ENCODE peak calls at places on chromosomes 2 and 18, in four cellular contexts. A, I, T and D are unnamed samples.

GRCh38 chr2:149561309-149561926 is 26.2 kb downstream of the MMADHC start:
- DNase-seq in A (no peak), I (peak; percentile 3), T (no peak), D (peak; percentile 17)

GRCh38 chr2:10495311-10495987 is 47.3 kb upstream of the ODC1 start:
- DNase-seq in A (no peak), I (no peak), T (no peak), D (no peak)

GRCh38 chr2:24917086-24917485 is 3.0 kb downstream of the ADCY3 start:
- DNase-seq in A (no peak), I (no peak), T (no peak), D (no peak)

GRCh38 chr2:202491514-202491913 is 115.4 kb downstream of the BMPR2 start:
- DNase-seq in A (no peak), I (no peak), T (no peak), D (no peak)

GRCh38 chr2:234608946-234609345 is 112.1 kb upstream of the ARL4C start:
- DNase-seq in A (no peak), I (no peak), T (no peak), D (no peak)

GRCh38 chr2:1170241-1170640 is 219.6 kb downstream of the SNTG2 start:
- DNase-seq in A (no peak), I (no peak), T (no peak), D (peak; percentile 29)

GRCh38 chr18:31102941-31103340 is 720 bp upstream of the DSC2 start:
- DNase-seq in A (no peak), I (no peak), T (no peak), D (no peak)

GRCh38 chr2:210454336-210454735 is 22.2 kb downstream of the LANCL1 start:
- DNase-seq in A (no peak), I (no peak), T (no peak), D (no peak)

GRCh38 chr2:10501980-10502802 is 54.1 kb upstream of the ODC1 start:
- DNase-seq in A (no peak), I (no peak), T (no peak), D (no peak)

GRCh38 chr18:63074987-63075404 is 244.6 kb downstream of the BCL2 start:
- DNase-seq in A (peak; percentile 40), I (peak; percentile 19), T (peak; percentile 82), D (peak; percentile 62)

GRCh38 chr2:33442528-33443069 is 33.9 kb upstream of the RASGRP3 start:
- DNase-seq in A (no peak), I (no peak), T (no peak), D (no peak)

GRCh38 chr2:109339519-109339991 is 210.6 kb downstream of the SH3RF3 start:
- DNase-seq in A (no peak), I (no peak), T (no peak), D (no peak)

GRCh38 chr2:149994057-149994728 is 406.6 kb upstream of the MMADHC start:
- DNase-seq in A (no peak), I (no peak), T (no peak), D (no peak)

GRCh38 chr2:77778917-77779316 is 256.7 kb upstream of the LRRTM4 start:
- DNase-seq in A (no peak), I (no peak), T (no peak), D (no peak)

GRCh38 chr2:109513749-109514588 is 99.8 kb downstream of the SEPTIN10 start:
- DNase-seq in A (no peak), I (no peak), T (no peak), D (peak; percentile 72)

GRCh38 chr2:20635096-20635475 is 15.8 kb downstream of the HS1BP3 start:
- DNase-seq in A (no peak), I (no peak), T (no peak), D (no peak)

GRCh38 chr2:88085099-88085498 is 17.5 kb downstream of the SMYD1 start:
- DNase-seq in A (no peak), I (no peak), T (no peak), D (no peak)

GRCh38 chr2:159075726-159076125 is 107.3 kb downstream of the TANC1 start:
- DNase-seq in A (no peak), I (no peak), T (no peak), D (no peak)

GRCh38 chr2:159982270-159982669 is 80.1 kb downstream of the PLA2R1 start:
- DNase-seq in A (no peak), I (no peak), T (no peak), D (peak; percentile 67)

GRCh38 chr2:22701761-22702160 is 683.2 kb upstream of the KLHL29 start:
- DNase-seq in A (no peak), I (no peak), T (no peak), D (no peak)

GRCh38 chr2:81894451-81894990 is 1590.0 kb upstream of the LRRTM1 start:
- DNase-seq in A (no peak), I (no peak), T (no peak), D (no peak)

GRCh38 chr2:184444217-184444616 is 154.1 kb upstream of the ZNF804A start:
- DNase-seq in A (no peak), I (no peak), T (no peak), D (no peak)

GRCh38 chr18:58808349-58808748 is 56.3 kb upstream of the ZNF532 start:
- DNase-seq in A (no peak), I (no peak), T (no peak), D (no peak)

GRCh38 chr18:2848145-2848878 is 1.5 kb downstream of the EMILIN2 start:
- DNase-seq in A (no peak), I (no peak), T (no peak), D (no peak)
- H3K27me3 ChIP-seq in A (peaks cover 6% of the 10 kb centered on the region), I (peaks cover 15% of the 10 kb centered on the region), T (peaks cover 29% of the 10 kb centered on the region), D (no peaks in the 10 kb centered on the region)

GRCh38 chr2:152409691-152410597 is 75.0 kb downstream of the FMNL2 start:
- DNase-seq in A (no peak), I (no peak), T (no peak), D (no peak)
- H3K4me3 ChIP-seq in A (no peak overlapping the region), I (no peak overlapping the region), T (no peak overlapping the region), D (no peak overlapping the region)

DNA sequence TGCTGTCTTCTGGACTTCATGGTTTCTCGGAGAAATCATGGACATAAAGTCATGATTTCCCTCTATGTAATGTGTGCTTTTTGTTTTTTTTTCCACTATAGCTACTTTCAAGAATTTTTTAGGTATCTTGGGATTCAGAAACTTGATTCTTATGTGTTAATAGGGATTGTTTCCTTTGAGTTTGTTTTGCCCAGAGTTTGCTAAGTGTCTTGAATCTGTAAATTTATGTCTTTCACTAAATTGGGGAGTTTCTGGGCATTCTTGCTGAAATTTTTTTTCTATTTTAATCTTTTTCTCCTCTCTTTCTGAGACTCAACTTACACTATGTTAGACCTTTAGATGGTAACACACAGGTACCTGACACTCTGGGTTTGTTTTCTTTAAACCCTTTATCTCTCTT is 182.7 kb downstream of the LAMA1 start:
- DNase-seq in A (no peak), I (no peak), T (no peak), D (no peak)
- H3K27me3 ChIP-seq in A (no peaks in the 10 kb centered on the region), I (no peaks in the 10 kb centered on the region), T (no peaks in the 10 kb centered on the region), D (no peaks in the 10 kb centered on the region)

GRCh38 chr18:77127769-77128671 is 4.6 kb downstream of the MBP start:
- DNase-seq in A (peak; percentile 64), I (peak; percentile 52), T (no peak), D (peak; percentile 66)
- H3K4me3 ChIP-seq in A (no peak overlapping the region), I (peak overlapping the region; percentile 14), T (no peak overlapping the region), D (no peak overlapping the region)

GRCh38 chr18:43789234-43790000 is 512.1 kb upstream of the SYT4 start:
- DNase-seq in A (no peak), I (no peak), T (no peak), D (no peak)

GRCh38 chr18:43793910-43794309 is 516.6 kb upstream of the SYT4 start:
- DNase-seq in A (no peak), I (no peak), T (no peak), D (no peak)

GRCh38 chr18:43797347-43797746 is 520.1 kb upstream of the SYT4 start:
- DNase-seq in A (no peak), I (no peak), T (no peak), D (no peak)

GRCh38 chr18:43794363-43794762 is 517.1 kb upstream of the SYT4 start:
- DNase-seq in A (no peak), I (no peak), T (no peak), D (no peak)
- H3K27me3 ChIP-seq in A (no peaks in the 10 kb centered on the region), I (no peaks in the 10 kb centered on the region), T (no peaks in the 10 kb centered on the region), D (no peaks in the 10 kb centered on the region)

GRCh38 chr18:76266226-76266991 is 228.6 kb downstream of the ZNF516 start:
- DNase-seq in A (no peak), I (no peak), T (no peak), D (no peak)

GRCh38 chr18:76262956-76263955 is 231.8 kb downstream of the ZNF516 start:
- DNase-seq in A (no peak), I (no peak), T (no peak), D (peak; percentile 46)

GRCh38 chr18:76264851-76265250 is 230.2 kb downstream of the ZNF516 start:
- DNase-seq in A (no peak), I (no peak), T (no peak), D (no peak)

GRCh38 chr18:76264073-76264472 is 231.0 kb downstream of the ZNF516 start:
- DNase-seq in A (no peak), I (no peak), T (no peak), D (no peak)

DNA sequence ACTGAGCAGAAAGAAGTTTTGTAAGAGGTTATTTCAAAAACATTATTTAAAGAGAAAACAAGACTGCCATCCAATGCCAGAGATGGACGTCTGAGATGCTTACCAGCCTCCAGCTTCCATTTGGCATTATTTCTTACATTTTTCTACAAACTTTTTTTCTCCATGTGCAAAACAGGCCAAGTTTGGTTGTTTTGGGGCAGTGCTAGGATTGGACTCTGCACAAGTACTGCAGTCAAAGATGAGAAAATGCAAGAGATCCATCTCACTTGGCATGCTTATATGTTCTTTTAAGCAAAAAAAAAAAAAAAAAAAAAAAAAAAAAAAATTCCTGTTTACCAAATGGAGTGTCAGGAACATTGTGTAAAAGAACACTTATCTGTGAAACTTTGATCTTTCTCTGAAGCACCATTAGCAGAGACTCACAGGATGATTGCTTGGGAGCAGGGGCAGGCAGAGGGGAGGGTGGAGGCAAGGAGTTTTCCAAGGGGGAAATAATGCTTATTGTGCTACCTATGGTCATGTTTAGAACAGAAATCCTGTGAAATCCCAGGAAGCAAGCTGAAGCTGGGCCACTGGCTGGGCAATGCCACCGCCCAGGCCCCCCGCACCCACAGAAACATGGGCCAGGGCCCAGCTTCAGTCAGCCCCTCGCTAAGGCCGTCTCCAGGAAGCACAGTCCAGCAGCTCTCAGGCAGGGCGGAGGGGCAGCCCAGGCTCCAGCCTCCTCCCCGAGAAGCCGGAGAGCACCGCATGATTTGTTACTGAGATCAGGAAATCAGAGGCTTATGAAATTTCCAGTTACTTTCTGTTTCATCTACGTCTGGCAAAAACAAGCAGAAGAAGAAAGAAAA is 229.4 kb downstream of the ZNF516 start:
- DNase-seq in A (no peak), I (no peak), T (peak; percentile 27), D (peak; percentile 83)
- H3K4me3 ChIP-seq in A (no peak overlapping the region), I (no peak overlapping the region), T (peak overlapping the region; percentile 26), D (no peak overlapping the region)

GRCh38 chr2:72898263-72898906 is 11.2 kb downstream of the SPR start:
- DNase-seq in A (no peak), I (no peak), T (no peak), D (no peak)

GRCh38 chr2:72896446-72896845 is 9.2 kb downstream of the SPR start:
- DNase-seq in A (no peak), I (no peak), T (no peak), D (no peak)

GRCh38 chr2:72900191-72900825 is 13.1 kb downstream of the SPR start:
- DNase-seq in A (no peak), I (no peak), T (no peak), D (no peak)

GRCh38 chr2:72897785-72898184 is 10.6 kb downstream of the SPR start:
- DNase-seq in A (no peak), I (no peak), T (no peak), D (no peak)

GRCh38 chr2:72901426-72901825 is 14.2 kb downstream of the SPR start:
- DNase-seq in A (no peak), I (no peak), T (no peak), D (no peak)
- H3K27me3 ChIP-seq in A (peaks cover 4% of the 10 kb centered on the region), I (no peaks in the 10 kb centered on the region), T (peaks cover 80% of the 10 kb centered on the region), D (no peaks in the 10 kb centered on the region)

GRCh38 chr2:161424179-161424763 is 8.2 kb downstream of the TBR1 start:
- DNase-seq in A (no peak), I (no peak), T (no peak), D (no peak)
- H3K4me3 ChIP-seq in A (no peak overlapping the region), I (no peak overlapping the region), T (peak overlapping the region; percentile 36), D (peak overlapping the region; percentile 3)